ENCODE peak calls at places on chromosomes 3 and 15, in five cellular contexts. One of them, this sample, is unnamed.

GRCh38 chr15:25248583-25249235 is 190.1 kb downstream of the UBE3A start:
- DNase-seq in GM13976: peak
- DNase-seq in GM12878: no peak
- DNase-seq in osteocyte: peak
- DNase-seq in Peyer's patch: peak
- DNase-seq in this sample: no peak

GRCh38 chr15:92163641-92164040 is 230.0 kb upstream of the ST8SIA2 start:
- DNase-seq in osteocyte: no peak
- DNase-seq in Peyer's patch: no peak
- DNase-seq in GM12878: no peak
- DNase-seq in GM13976: no peak
- DNase-seq in this sample: no peak

GRCh38 chr3:46629571-46630517 is 17.5 kb downstream of the FAM240A start:
- DNase-seq in osteocyte: peak
- DNase-seq in GM13976: peak
- DNase-seq in Peyer's patch: peak
- DNase-seq in GM12878: peak
- DNase-seq in this sample: peak

GRCh38 chr3:196639517-196640500 is at the start of gene NRROS:
- DNase-seq in osteocyte: no peak
- DNase-seq in GM12878: no peak
- DNase-seq in GM13976: peak
- DNase-seq in Peyer's patch: peak
- DNase-seq in this sample: peak

GRCh38 chr3:62207197-62207596 is 166.2 kb downstream of the FEZF2 start:
- DNase-seq in osteocyte: no peak
- DNase-seq in Peyer's patch: no peak
- DNase-seq in GM12878: no peak
- DNase-seq in GM13976: no peak
- DNase-seq in this sample: no peak

GRCh38 chr15:58771621-58772235 is 626 bp downstream of the MINDY2 start:
- DNase-seq in GM12878: no peak
- DNase-seq in Peyer's patch: peak
- DNase-seq in osteocyte: no peak
- DNase-seq in GM13976: peak
- DNase-seq in this sample: no peak

GRCh38 chr3:33833408-33834116 is 35.1 kb downstream of the PDCD6IP start:
- DNase-seq in osteocyte: no peak
- DNase-seq in GM13976: no peak
- DNase-seq in GM12878: no peak
- DNase-seq in Peyer's patch: no peak
- DNase-seq in this sample: no peak

GRCh38 chr3:115808239-115808638 is 184.9 kb downstream of the GAP43 start:
- DNase-seq in GM13976: no peak
- DNase-seq in osteocyte: no peak
- DNase-seq in Peyer's patch: no peak
- DNase-seq in GM12878: no peak
- DNase-seq in this sample: no peak

GRCh38 chr3:31179768-31180167 is 285.3 kb upstream of the GADL1 start:
- DNase-seq in osteocyte: no peak
- DNase-seq in GM12878: no peak
- DNase-seq in Peyer's patch: no peak
- DNase-seq in GM13976: no peak
- DNase-seq in this sample: no peak

GRCh38 chr3:194265505-194265892 is 85.6 kb downstream of the CPN2 start:
- DNase-seq in GM12878: no peak
- DNase-seq in GM13976: no peak
- DNase-seq in osteocyte: peak
- DNase-seq in Peyer's patch: peak
- DNase-seq in this sample: no peak

GRCh38 chr15:75032391-75032790 is 9.0 kb downstream of the PPCDC start:
- DNase-seq in GM12878: no peak
- DNase-seq in Peyer's patch: no peak
- DNase-seq in osteocyte: no peak
- DNase-seq in GM13976: no peak
- DNase-seq in this sample: no peak

GRCh38 chr3:171982829-171983228 is 56.5 kb upstream of the FNDC3B start:
- DNase-seq in GM12878: no peak
- DNase-seq in GM13976: no peak
- DNase-seq in osteocyte: no peak
- DNase-seq in Peyer's patch: no peak
- DNase-seq in this sample: no peak

GRCh38 chr3:136831461-136831860 is 12.5 kb downstream of the SLC35G2 start:
- DNase-seq in GM12878: no peak
- DNase-seq in osteocyte: no peak
- DNase-seq in GM13976: no peak
- DNase-seq in Peyer's patch: no peak
- DNase-seq in this sample: no peak

GRCh38 chr3:56783644-56784451 is 17.9 kb downstream of the ARHGEF3 start:
- DNase-seq in Peyer's patch: no peak
- DNase-seq in GM12878: peak
- DNase-seq in GM13976: peak
- DNase-seq in osteocyte: no peak
- DNase-seq in this sample: peak

GRCh38 chr15:67187351-67187854 is 67.1 kb downstream of the AAGAB start:
- DNase-seq in Peyer's patch: peak
- DNase-seq in GM13976: peak
- DNase-seq in GM12878: no peak
- DNase-seq in osteocyte: no peak
- DNase-seq in this sample: no peak

GRCh38 chr15:99565031-99565280 is 828 bp upstream of the MEF2A start:
- DNase-seq in osteocyte: no peak
- DNase-seq in Peyer's patch: no peak
- DNase-seq in GM12878: no peak
- DNase-seq in GM13976: no peak
- DNase-seq in this sample: no peak

GRCh38 chr3:156474560-156475389 is 80.1 kb downstream of the SSR3 start:
- DNase-seq in osteocyte: no peak
- DNase-seq in GM13976: no peak
- DNase-seq in GM12878: no peak
- DNase-seq in Peyer's patch: no peak
- DNase-seq in this sample: no peak

DNA sequence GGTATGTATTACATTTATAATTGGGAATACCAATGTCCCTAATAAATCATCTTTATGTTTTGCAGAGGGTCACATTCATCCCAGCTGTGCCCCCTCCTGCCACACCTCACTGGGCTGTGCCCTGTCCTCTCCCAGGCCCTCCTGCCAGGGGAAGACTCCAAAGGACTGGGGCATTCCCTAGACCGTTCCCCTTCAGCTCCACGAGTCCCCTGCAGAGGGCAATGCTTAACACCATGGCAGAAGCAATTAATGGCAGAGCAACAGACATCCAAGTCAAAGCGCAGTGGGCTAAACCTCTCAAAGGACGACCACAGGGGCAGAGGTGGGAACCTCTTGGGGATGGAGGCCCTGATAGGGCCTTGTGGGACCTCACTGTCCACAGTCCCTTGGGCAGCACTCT is 71.3 kb upstream of the SEC13 start:
- DNase-seq in osteocyte: no peak
- DNase-seq in GM12878: no peak
- DNase-seq in Peyer's patch: peak
- DNase-seq in GM13976: no peak
- DNase-seq in this sample: no peak
- TF ChIP-seq CTCF in osteocyte: no peak
- TF ChIP-seq CTCF in GM12878: no peak
- TF ChIP-seq CTCF in Peyer's patch: no peak
- TF ChIP-seq CTCF in GM13976: no peak
- TF ChIP-seq CTCF in this sample: no peak

DNA sequence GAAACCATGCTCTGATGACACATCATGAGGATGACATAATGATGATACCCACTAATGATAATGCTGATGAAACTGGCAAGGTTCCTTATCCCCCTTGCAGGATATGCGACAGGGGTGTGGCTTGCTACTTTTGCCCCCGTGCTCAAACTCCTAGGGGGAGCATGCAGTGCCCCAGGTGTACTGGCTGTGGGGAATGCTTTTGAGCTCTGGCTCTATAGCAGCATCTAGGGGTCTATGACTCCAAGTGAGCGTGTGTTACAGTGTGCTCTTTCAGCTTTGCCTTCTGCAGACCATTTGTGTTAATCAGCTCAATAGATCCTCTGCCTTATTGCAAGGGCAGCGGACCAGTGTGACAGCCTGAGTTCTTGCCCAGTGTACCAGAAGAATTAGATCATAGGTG is 1239.5 kb downstream of the SI start:
- DNase-seq in GM13976: no peak
- DNase-seq in osteocyte: no peak
- DNase-seq in GM12878: no peak
- DNase-seq in Peyer's patch: no peak
- DNase-seq in this sample: no peak
- TF ChIP-seq CTCF in GM13976: no peak
- TF ChIP-seq CTCF in osteocyte: no peak
- TF ChIP-seq CTCF in GM12878: no peak
- TF ChIP-seq CTCF in Peyer's patch: no peak
- TF ChIP-seq CTCF in this sample: no peak

GRCh38 chr3:159059395-159059794 is 257.5 kb downstream of the MFSD1 start:
- DNase-seq in osteocyte: no peak
- DNase-seq in GM13976: no peak
- DNase-seq in GM12878: no peak
- DNase-seq in Peyer's patch: no peak
- DNase-seq in this sample: no peak
- TF ChIP-seq CTCF in osteocyte: no peak
- TF ChIP-seq CTCF in GM13976: no peak
- TF ChIP-seq CTCF in GM12878: no peak
- TF ChIP-seq CTCF in Peyer's patch: no peak
- TF ChIP-seq CTCF in this sample: no peak

GRCh38 chr3:128464702-128465101 is 2.0 kb downstream of the DNAJB8 start:
- DNase-seq in Peyer's patch: no peak
- DNase-seq in osteocyte: no peak
- DNase-seq in GM12878: no peak
- DNase-seq in GM13976: no peak
- DNase-seq in this sample: no peak

GRCh38 chr3:128463771-128464170 is 2.9 kb downstream of the DNAJB8 start:
- DNase-seq in GM12878: no peak
- DNase-seq in GM13976: no peak
- DNase-seq in osteocyte: no peak
- DNase-seq in Peyer's patch: no peak
- DNase-seq in this sample: no peak

GRCh38 chr3:128462341-128462910 is 4.3 kb downstream of the DNAJB8 start:
- DNase-seq in osteocyte: no peak
- DNase-seq in Peyer's patch: no peak
- DNase-seq in GM12878: no peak
- DNase-seq in GM13976: no peak
- DNase-seq in this sample: no peak

GRCh38 chr3:128463354-128463753 is 3.3 kb downstream of the DNAJB8 start:
- DNase-seq in osteocyte: no peak
- DNase-seq in GM12878: no peak
- DNase-seq in Peyer's patch: no peak
- DNase-seq in GM13976: no peak
- DNase-seq in this sample: no peak

DNA sequence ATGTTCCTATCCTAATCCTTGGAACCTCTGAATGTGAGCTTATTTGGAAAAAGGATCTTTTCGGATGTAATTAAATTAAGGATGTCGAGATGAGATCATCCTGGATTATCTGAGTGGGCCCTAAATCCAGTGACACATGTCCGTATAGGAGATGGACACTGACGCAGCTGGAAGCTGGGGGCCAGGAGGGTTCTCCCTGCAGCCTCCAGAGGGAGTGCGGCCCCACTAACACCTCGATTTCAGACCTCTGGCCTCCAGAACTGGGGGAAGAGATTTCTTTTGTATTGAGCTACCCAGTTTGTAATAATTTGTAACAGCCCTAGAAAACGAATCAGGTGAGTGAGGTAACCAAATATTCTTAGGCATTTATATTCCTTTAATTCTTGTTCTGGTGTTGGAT is 2.5 kb downstream of the DNAJB8 start:
- DNase-seq in GM13976: no peak
- DNase-seq in osteocyte: no peak
- DNase-seq in GM12878: no peak
- DNase-seq in Peyer's patch: no peak
- DNase-seq in this sample: no peak
- TF ChIP-seq CTCF in GM13976: no peak
- TF ChIP-seq CTCF in osteocyte: no peak
- TF ChIP-seq CTCF in GM12878: no peak
- TF ChIP-seq CTCF in Peyer's patch: no peak
- TF ChIP-seq CTCF in this sample: no peak

DNA sequence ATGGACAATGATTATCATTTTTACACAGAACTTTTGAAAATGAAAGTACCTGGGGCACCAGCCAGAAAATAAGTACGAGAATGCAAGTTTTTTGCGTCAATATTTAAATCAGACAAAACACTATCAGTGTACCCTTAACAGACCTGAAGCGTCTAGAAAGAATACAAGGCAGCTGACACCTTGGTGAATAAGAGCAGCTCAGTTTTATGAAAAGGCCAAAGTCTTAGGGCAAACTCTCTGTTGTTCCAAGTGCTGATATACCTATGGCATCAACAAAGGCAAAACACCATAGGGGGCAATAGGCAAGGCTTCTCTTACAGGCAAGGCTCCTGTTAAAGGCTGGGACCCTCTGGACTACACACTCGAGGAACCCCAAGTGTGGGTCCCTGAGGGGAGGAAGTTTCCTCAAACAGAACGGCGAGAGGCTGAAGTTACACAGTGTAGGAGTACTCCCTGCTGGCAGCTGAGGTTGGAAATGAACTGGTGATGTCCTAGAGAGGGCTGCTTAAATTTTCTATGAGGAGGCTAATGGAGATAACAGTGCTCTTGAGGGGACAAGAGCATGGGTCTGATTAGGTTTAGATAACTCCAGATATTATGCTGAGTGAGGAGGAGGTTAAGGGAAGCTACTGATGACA is 291.0 kb downstream of the TIGIT start:
- DNase-seq in GM12878: peak
- DNase-seq in osteocyte: no peak
- DNase-seq in GM13976: no peak
- DNase-seq in Peyer's patch: no peak
- DNase-seq in this sample: no peak
- TF ChIP-seq CTCF in GM12878: peak
- TF ChIP-seq CTCF in osteocyte: no peak
- TF ChIP-seq CTCF in GM13976: no peak
- TF ChIP-seq CTCF in Peyer's patch: no peak
- TF ChIP-seq CTCF in this sample: no peak

This sample was measured in activated B cell treated with CpG ODN at 0.5 μM for 24 hours.